ENCODE peak calls at places on chromosomes 4 and X, in five cellular contexts. Q is nephron progenitor cell, G is pancreas, W is kidney, Y is A549. Z is an unnamed sample.

GRCh38 chr4:112637552-112637866 is 566 bp downstream of the LARP7 start:
- DNase-seq in Q (no peak), G (no peak), W (no peak), Y (no peak), Z (no peak)

GRCh38 chr4:138188406-138189084 is 53.6 kb downstream of the SLC7A11 start:
- DNase-seq in Q (no peak), G (no peak), W (no peak), Y (no peak), Z (no peak)

GRCh38 chrX:53284684-53285447 is 3.5 kb upstream of the IQSEC2 start:
- DNase-seq in Q (peak; percentile 72), G (peak; percentile 35), W (peak; percentile 83), Y (peak; percentile 48), Z (no peak)

GRCh38 chr4:85909851-85910250 is 434.9 kb downstream of the ARHGAP24 start:
- DNase-seq in Q (no peak), G (peak; percentile 62), W (peak; percentile 86), Y (no peak), Z (no peak)

GRCh38 chrX:105051364-105051763 is 169.1 kb downstream of the TEX13A start:
- DNase-seq in Q (no peak), G (no peak), W (peak; percentile 63), Y (no peak), Z (no peak)

GRCh38 chr4:101252721-101253120 is 94.6 kb downstream of the PPP3CA start:
- DNase-seq in Q (no peak), G (no peak), W (no peak), Y (no peak), Z (no peak)

GRCh38 chr4:124483043-124483906 is 229.3 kb downstream of the ANKRD50 start:
- DNase-seq in Q (no peak), G (peak; percentile 22), W (no peak), Y (no peak), Z (no peak)

GRCh38 chr4:44679060-44679459 is 840 bp downstream of the GUF1 start:
- DNase-seq in Q (no peak), G (no peak), W (no peak), Y (no peak), Z (no peak)

GRCh38 chr4:177461606-177462005 is 19.4 kb upstream of the AGA start:
- DNase-seq in Q (no peak), G (no peak), W (no peak), Y (no peak), Z (no peak)

GRCh38 chr4:143768007-143768591 is 67.6 kb upstream of the FREM3 start:
- DNase-seq in Q (no peak), G (no peak), W (no peak), Y (peak; percentile 1), Z (no peak)

GRCh38 chrX:22467571-22467970 is 194.9 kb downstream of the CBLL2 start:
- DNase-seq in Q (no peak), G (no peak), W (no peak), Y (no peak), Z (no peak)

GRCh38 chr4:8291701-8292387 is 22.3 kb downstream of the HTRA3 start:
- DNase-seq in Q (no peak), G (no peak), W (peak; percentile 47), Y (no peak), Z (no peak)

GRCh38 chr4:156672924-156673323 is 298.7 kb downstream of the PDGFC start:
- DNase-seq in Q (no peak), G (no peak), W (no peak), Y (no peak), Z (no peak)

GRCh38 chr4:101201421-101201820 is 145.9 kb downstream of the PPP3CA start:
- DNase-seq in Q (no peak), G (no peak), W (no peak), Y (peak; percentile 20), Z (no peak)

GRCh38 chr4:182206916-182207315 is 36.3 kb upstream of the TENM3 start:
- DNase-seq in Q (no peak), G (no peak), W (no peak), Y (no peak), Z (no peak)

GRCh38 chrX:107691024-107691448 is 62.7 kb downstream of the PRPS1 start:
- DNase-seq in Q (no peak), G (no peak), W (no peak), Y (no peak), Z (no peak)

GRCh38 chr4:986949-987688 is at the start of gene IDUA:
- DNase-seq in Q (peak; percentile 87), G (peak; percentile 79), W (peak; percentile 94), Y (peak; percentile 68), Z (no peak)

GRCh38 chrX:45143455-45143854 is 57.2 kb downstream of the DIPK2B start:
- DNase-seq in Q (no peak), G (no peak), W (no peak), Y (no peak), Z (no peak)

GRCh38 chr4:176034498-176034897 is 31.1 kb upstream of the WDR17 start:
- DNase-seq in Q (peak; percentile 8), G (no peak), W (no peak), Y (peak; percentile 27), Z (peak; percentile 19)

GRCh38 chr4:24042094-24042493 is 152.2 kb upstream of the PPARGC1A start:
- DNase-seq in Q (no peak), G (no peak), W (no peak), Y (no peak), Z (peak; percentile 90)

GRCh38 chr4:127203561-127204260 is 429.0 kb upstream of the INTU start:
- DNase-seq in Q (no peak), G (no peak), W (no peak), Y (no peak), Z (no peak)

GRCh38 chrX:45621356-45622041 is 420.8 kb upstream of the DIPK2B start:
- DNase-seq in Q (no peak), G (no peak), W (no peak), Y (no peak), Z (peak; percentile 27)

GRCh38 chr4:103996637-103997036 is 276.9 kb upstream of the TACR3 start:
- DNase-seq in Q (peak; percentile 12), G (peak; percentile 21), W (no peak), Y (peak; percentile 71), Z (no peak)

GRCh38 chr4:74230902-74231499 is 73.1 kb downstream of the MTHFD2L start:
- DNase-seq in Q (no peak), G (no peak), W (no peak), Y (peak; percentile 74), Z (peak; percentile 76)

GRCh38 chrX:153885968-153886903 is at the start of gene L1CAM:
- DNase-seq in Q (peak; percentile 58), G (no peak), W (peak; percentile 68), Y (no peak), Z (no peak)

GRCh38 chrX:139234898-139235297 is 295.6 kb upstream of the F9 start:
- DNase-seq in Q (no peak), G (no peak), W (no peak), Y (no peak), Z (no peak)

GRCh38 chr4:182576609-182577289 is 333.5 kb downstream of the TENM3 start:
- DNase-seq in Q (no peak), G (no peak), W (no peak), Y (no peak), Z (no peak)

GRCh38 chrX:153816821-153817220 is 13.5 kb downstream of the PDZD4 start:
- DNase-seq in Q (no peak), G (no peak), W (no peak), Y (no peak), Z (no peak)

GRCh38 chr4:112550728-112551127 is 34.7 kb upstream of the NEUROG2 start:
- DNase-seq in Q (no peak), G (no peak), W (no peak), Y (no peak), Z (no peak)

GRCh38 chr4:150600821-150601445 is 19.0 kb downstream of the MAB21L2 start:
- DNase-seq in Q (no peak), G (no peak), W (no peak), Y (no peak), Z (no peak)

GRCh38 chrX:110310896-110311295 is 7.0 kb downstream of the AMMECR1 start:
- DNase-seq in Q (no peak), G (no peak), W (no peak), Y (no peak), Z (no peak)

GRCh38 chr4:105586638-105587328 is 34.4 kb downstream of the ARHGEF38 start:
- DNase-seq in Q (no peak), G (no peak), W (no peak), Y (no peak), Z (no peak)

GRCh38 chr4:152585036-152585439 is 49.1 kb upstream of the FBXW7 start:
- DNase-seq in Q (no peak), G (no peak), W (no peak), Y (no peak), Z (no peak)

GRCh38 chr4:1984406-1985191 is 24.2 kb downstream of the NELFA start:
- DNase-seq in Q (no peak), G (no peak), W (peak; percentile 45), Y (no peak), Z (no peak)

GRCh38 chr4:150318527-150318926 is 240.3 kb downstream of the DCLK2 start:
- DNase-seq in Q (no peak), G (no peak), W (no peak), Y (no peak), Z (no peak)

DNA sequence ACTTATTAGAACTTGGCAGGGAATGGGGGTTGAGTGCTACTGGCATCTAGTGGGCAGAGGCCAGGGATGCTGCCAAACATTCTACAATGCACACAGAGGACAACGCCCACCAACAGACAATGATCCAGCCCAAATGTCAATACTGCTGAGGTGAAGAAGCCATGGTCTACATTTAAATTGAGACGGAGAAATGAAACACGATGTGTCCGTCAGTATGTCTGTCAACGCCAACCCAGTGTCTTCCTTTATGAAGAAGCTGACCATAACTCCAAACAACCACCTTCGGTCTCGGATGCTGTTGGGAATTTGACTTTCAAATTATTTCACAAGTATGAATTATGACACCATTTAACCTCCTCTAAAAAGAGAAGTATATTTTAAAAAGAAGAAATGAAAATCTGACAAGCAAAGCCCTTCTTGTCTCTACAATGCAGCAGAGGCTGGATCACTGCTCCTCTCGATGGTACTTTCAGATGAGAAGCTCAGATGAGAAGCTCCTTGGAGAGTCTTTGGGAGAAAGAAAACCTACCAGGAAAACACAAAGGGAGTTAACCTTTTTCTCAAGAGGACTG is 123.7 kb upstream of the MAP3K15 start:
- DNase-seq in Q (no peak), G (no peak), W (no peak), Y (no peak), Z (no peak)
- TF ChIP-seq CTCF in Q (no peak), G (no peak), W (no peak), Y (no peak), Z (no peak)

GRCh38 chr4:52718123-52718522 is 33.1 kb downstream of the ERVMER34-1 start:
- DNase-seq in Q (no peak), G (no peak), W (no peak), Y (no peak), Z (no peak)

GRCh38 chr4:52726821-52727580 is 24.2 kb downstream of the ERVMER34-1 start:
- DNase-seq in Q (no peak), G (no peak), W (no peak), Y (no peak), Z (no peak)

GRCh38 chr4:52716364-52717151 is 34.7 kb downstream of the ERVMER34-1 start:
- DNase-seq in Q (no peak), G (no peak), W (no peak), Y (no peak), Z (no peak)

GRCh38 chr4:52721968-52722814 is 29.0 kb downstream of the ERVMER34-1 start:
- DNase-seq in Q (peak; percentile 89), G (peak; percentile 93), W (peak; percentile 97), Y (peak; percentile 95), Z (peak; percentile 91)
- TF ChIP-seq CTCF in Q (no peak), G (no peak), W (no peak), Y (no peak), Z (no peak)

GRCh38 chr4:46886711-46887110 is 22.3 kb downstream of the COX7B2 start:
- DNase-seq in Q (no peak), G (no peak), W (no peak), Y (peak; percentile 11), Z (no peak)
- TF ChIP-seq CTCF in Q (peak; percentile 28), G (no peak), W (peak; percentile 6), Y (no peak), Z (no peak)

GRCh38 chrX:74535211-74535621 is 79.2 kb downstream of the RLIM start:
- DNase-seq in Q (peak; percentile 6), G (no peak), W (no peak), Y (peak; percentile 29), Z (peak; percentile 37)
- TF ChIP-seq CTCF in Q (no peak), G (peak; percentile 11), W (peak; percentile 42), Y (peak; percentile 24), Z (peak; percentile 56)

Z was measured in AG09319.